ENCODE peak calls at places on chromosome 1, in six cellular contexts. O, D, N, W, V and E are unnamed samples.

GRCh38 chr1:12284486-12284885 is 54.7 kb downstream of the VPS13D start:
- DNase-seq in W (no peak), V (no peak), D (no peak), N (no peak), O (no peak), E (no peak)

GRCh38 chr1:202058001-202058908 is 47.9 kb downstream of the ELF3 start:
- DNase-seq in N (no peak), O (no peak), W (no peak), D (no peak), V (no peak), E (no peak)

GRCh38 chr1:52424238-52424637 is 19.8 kb downstream of the PRPF38A start:
- DNase-seq in W (peak), V (peak), D (no peak), N (no peak), O (no peak), E (no peak)

GRCh38 chr1:24874056-24874455 is 56.0 kb downstream of the RUNX3 start:
- DNase-seq in W (no peak), N (no peak), V (no peak), O (no peak), D (no peak), E (no peak)

GRCh38 chr1:109757936-109758786 is 5.6 kb downstream of the EPS8L3 start:
- DNase-seq in O (no peak), V (no peak), N (no peak), W (no peak), D (no peak), E (no peak)

GRCh38 chr1:19034721-19035120 is 78.2 kb upstream of the IFFO2 start:
- DNase-seq in N (no peak), V (no peak), W (no peak), D (no peak), O (no peak), E (no peak)

GRCh38 chr1:155012052-155012546 is 9.5 kb downstream of the ZBTB7B start:
- DNase-seq in N (no peak), O (no peak), D (no peak), V (peak), W (peak), E (no peak)

GRCh38 chr1:101025283-101025679 is 303 bp downstream of the DPH5 start:
- DNase-seq in N (no peak), V (peak), D (no peak), W (peak), O (no peak), E (no peak)

GRCh38 chr1:184664042-184664659 is 90.5 kb downstream of the EDEM3 start:
- DNase-seq in O (peak), W (peak), V (peak), N (no peak), D (no peak), E (no peak)

GRCh38 chr1:156618853-156619581 is at the start of gene HAPLN2:
- DNase-seq in D (no peak), N (no peak), O (no peak), V (no peak), W (peak), E (no peak)

GRCh38 chr1:67652800-67653199 is 32.2 kb upstream of the GADD45A start:
- DNase-seq in V (peak), O (peak), D (no peak), W (peak), N (peak), E (no peak)

DNA sequence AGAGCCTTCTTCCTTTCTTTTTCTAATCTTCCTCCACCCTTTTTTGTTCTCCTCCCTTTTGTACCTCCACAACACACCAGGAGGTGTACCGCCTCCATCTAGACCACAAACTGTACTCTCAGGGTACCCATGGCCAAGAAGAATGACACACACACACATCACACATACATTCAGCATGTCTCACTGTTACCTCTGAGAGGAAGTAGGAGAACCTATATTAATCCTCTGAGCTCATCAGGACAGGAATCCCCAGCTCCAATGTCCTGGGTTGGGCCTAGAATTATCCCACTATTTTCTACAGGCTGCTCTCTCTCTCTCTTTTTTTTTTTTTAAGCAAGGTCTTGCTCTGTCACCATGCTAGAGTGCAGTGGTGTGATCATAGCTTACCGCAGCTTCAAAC is 36.7 kb downstream of the ATP2B4 start:
- DNase-seq in V (peak), N (peak), D (no peak), O (no peak), W (peak), E (no peak)
- TF ChIP-seq CTCF in V (peak), N (no peak), D (no peak), O (no peak), W (no peak), E (no peak)

GRCh38 chr1:87933171-87933570 is 604.5 kb downstream of the LMO4 start:
- DNase-seq in V (no peak), N (no peak), D (no peak), O (no peak), W (no peak), E (no peak)
- TF ChIP-seq CTCF in V (no peak), N (no peak), D (no peak), O (no peak), W (no peak), E (no peak)

DNA sequence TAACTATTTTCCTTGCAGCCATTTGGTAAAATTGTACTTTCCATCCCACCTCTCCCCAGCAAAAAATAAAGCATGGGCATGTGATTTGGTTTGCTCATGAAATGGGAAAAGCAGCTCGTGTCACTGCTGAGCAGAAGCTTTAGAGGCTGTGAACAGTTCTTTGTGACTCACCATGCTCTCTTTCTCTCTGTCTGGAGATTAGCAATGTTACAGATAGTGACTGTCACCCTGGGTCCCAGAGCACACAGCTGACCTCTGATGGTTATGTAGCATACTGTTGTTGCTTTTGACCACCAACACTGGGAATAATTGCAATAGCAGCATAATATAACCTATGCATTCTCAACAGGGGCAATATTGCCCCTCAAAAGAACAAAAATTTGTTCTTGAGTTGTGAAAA is 70.6 kb downstream of the RGS2 start:
- DNase-seq in O (no peak), N (no peak), V (peak), D (no peak), W (peak), E (no peak)
- TF ChIP-seq CTCF in O (no peak), N (no peak), V (no peak), D (no peak), W (no peak), E (no peak)

GRCh38 chr1:228182296-228183030 is 16.9 kb downstream of the IBA57 start:
- DNase-seq in O (no peak), W (no peak), V (no peak), D (no peak), N (no peak), E (no peak)

GRCh38 chr1:228178737-228179720 is 13.4 kb downstream of the IBA57 start:
- DNase-seq in W (no peak), D (no peak), V (no peak), N (no peak), O (no peak), E (no peak)

GRCh38 chr1:228181635-228182034 is 16.0 kb downstream of the IBA57 start:
- DNase-seq in V (no peak), O (no peak), N (no peak), W (no peak), D (no peak), E (no peak)

GRCh38 chr1:228181105-228181504 is 15.5 kb downstream of the IBA57 start:
- DNase-seq in V (no peak), N (no peak), O (no peak), D (no peak), W (no peak), E (no peak)

GRCh38 chr1:228180271-228180987 is 14.8 kb downstream of the IBA57 start:
- DNase-seq in O (peak), D (no peak), W (no peak), N (no peak), V (no peak), E (no peak)
- TF ChIP-seq CTCF in O (peak), D (no peak), W (peak), N (peak), V (peak), E (no peak)

DNA sequence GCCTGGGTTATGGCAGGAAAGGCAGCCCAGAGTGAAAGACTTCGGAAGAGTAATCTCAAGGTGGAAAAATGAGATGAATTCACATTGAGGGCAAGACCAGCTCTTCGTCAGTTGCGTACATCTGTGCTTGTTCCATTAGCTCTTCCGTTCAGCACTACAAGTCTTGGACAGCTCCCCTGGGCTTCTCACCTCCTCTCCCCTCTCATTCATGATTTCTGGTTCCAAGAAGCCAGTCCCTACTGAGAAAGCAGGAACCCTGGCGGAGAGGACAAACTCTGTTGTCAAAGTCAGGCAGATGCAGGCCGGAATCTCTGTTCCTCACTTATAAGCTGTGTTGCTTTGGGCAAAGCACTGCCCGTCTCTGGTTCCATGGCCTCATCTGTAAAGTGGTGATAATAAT is 76.5 kb downstream of the ACTL8 start:
- DNase-seq in O (peak), V (peak), N (no peak), W (peak), D (no peak), E (peak)
- TF ChIP-seq CTCF in O (no peak), V (no peak), N (no peak), W (no peak), D (no peak), E (no peak)